ENCODE peak calls at places on chromosome 5, in seven cellular contexts. O is A549, F is ovary, T is tibial nerve, P is GM12878, J is stomach, V is HepG2. N is an unnamed sample. For H3K4me1, the result is how much of the 10 kb centered on the place peaks cover.

GRCh38 chr5:179865471-179866240 is 7.0 kb upstream of the MRNIP start:
- DNase-seq in F (no peak), T (no peak), J (no peak), V (no peak), P (no peak), O (no peak), N (no peak)

GRCh38 chr5:179146277-179146676 is 86.1 kb downstream of the ZNF354C start:
- DNase-seq in T (no peak), F (no peak), J (no peak), P (no peak), V (no peak), O (no peak), N (no peak)

GRCh38 chr5:2522372-2522771 is 229.1 kb downstream of the IRX2 start:
- DNase-seq in J (no peak), P (no peak), O (no peak), T (no peak), F (no peak), V (no peak), N (no peak)

GRCh38 chr5:14327624-14328023 is 184.5 kb downstream of the TRIO start:
- DNase-seq in V (no peak), T (no peak), P (no peak), F (no peak), J (no peak), O (no peak), N (no peak)

GRCh38 chr5:96745025-96745424 is 62.7 kb downstream of the ERAP1 start:
- DNase-seq in T (no peak), O (no peak), J (no peak), P (no peak), V (no peak), F (no peak), N (no peak)

GRCh38 chr5:96243862-96244261 is 189.2 kb downstream of the PCSK1 start:
- DNase-seq in P (no peak), F (no peak), T (no peak), J (no peak), O (no peak), V (no peak), N (no peak)

GRCh38 chr5:120817044-120817985 is 353.2 kb downstream of the PRR16 start:
- DNase-seq in T (no peak), V (no peak), J (no peak), O (no peak), F (no peak), P (no peak), N (no peak)

GRCh38 chr5:68176802-68177479 is 38.6 kb upstream of the PIK3R1 start:
- DNase-seq in V (no peak), F (no peak), T (no peak), O (no peak), P (no peak), J (no peak), N (no peak)

GRCh38 chr5:172773481-172774469 is 2.8 kb upstream of the DUSP1 start:
- DNase-seq in T (no peak), F (peak), P (no peak), J (no peak), V (no peak), O (no peak), N (no peak)

GRCh38 chr5:39073759-39074008 is 515 bp downstream of the RICTOR start:
- DNase-seq in T (no peak), F (no peak), V (no peak), P (no peak), J (no peak), O (no peak), N (peak)

GRCh38 chr5:104734046-104734445 is 1171.5 kb upstream of the NUDT12 start:
- DNase-seq in J (no peak), V (no peak), F (no peak), P (no peak), T (no peak), O (no peak), N (no peak)

GRCh38 chr5:104733063-104733719 is 1170.6 kb upstream of the NUDT12 start:
- DNase-seq in T (no peak), O (no peak), J (no peak), P (no peak), F (no peak), V (no peak), N (no peak)
- TF ChIP-seq EP300 in T (no peak), O (no peak), J (no peak), P (no peak), F (no peak), V (no peak), N (no peak)

GRCh38 chr5:124907098-124907644 is 160.7 kb upstream of the ZNF608 start:
- DNase-seq in F (no peak), O (no peak), J (no peak), T (no peak), P (no peak), V (no peak), N (no peak)
- H3K4me1 ChIP-seq in F (under half), O (under half), J (under half), T (half or more), P (under half), V (under half), N (under half)

GRCh38 chr5:90474235-90475107 is at the start of the genes MBLAC2 and POLR3G:
- DNase-seq in P (peak), F (peak), V (peak), T (peak), J (peak), O (peak), N (peak)
- TF ChIP-seq EP300 in P (no peak), F (no peak), V (peak), T (peak), J (no peak), O (no peak), N (no peak)

GRCh38 chr5:128551476-128551875 is 13.4 kb upstream of the FBN2 start:
- DNase-seq in T (no peak), P (no peak), O (no peak), J (no peak), F (no peak), V (no peak), N (no peak)

GRCh38 chr5:128553747-128554146 is 15.7 kb upstream of the FBN2 start:
- DNase-seq in O (no peak), J (no peak), T (no peak), F (no peak), V (no peak), P (no peak), N (no peak)

GRCh38 chr5:128546658-128547281 is 8.7 kb upstream of the FBN2 start:
- DNase-seq in T (no peak), J (no peak), F (no peak), O (no peak), V (no peak), P (no peak), N (no peak)

GRCh38 chr5:128549496-128549895 is 11.5 kb upstream of the FBN2 start:
- DNase-seq in T (no peak), J (no peak), P (no peak), V (no peak), F (no peak), O (no peak), N (no peak)
- H3K4me1 ChIP-seq in T (under half), J (under half), P (under half), V (under half), F (under half), O (under half), N (under half)